ENCODE peak calls at places on chromosomes 4 and X, in six cellular contexts. I is activated CD4-positive, alpha-beta T cell treated with anti-CD3 and anti-CD28 coated beads for 48 hours; A is ELR; G is bronchial epithelial cell; V is retina; R is lung. Z is an unnamed sample.

GRCh38 chrX:23944234-23944633 is 36.4 kb downstream of the CXorf58 start:
- DNase-seq in I (no peak), A (no peak), G (no peak), V (no peak), R (no peak), Z (no peak)

GRCh38 chrX:103155201-103155600 is 59.7 kb upstream of the BEX4 start:
- DNase-seq in I (no peak), A (peak), G (peak), V (no peak), R (no peak), Z (no peak)

GRCh38 chrX:111875881-111876280 is at the start of gene TRPC5OS:
- DNase-seq in I (no peak), A (no peak), G (no peak), V (no peak), R (no peak), Z (no peak)

GRCh38 chr4:23828779-23829178 is 61.1 kb downstream of the PPARGC1A start:
- DNase-seq in I (no peak), A (no peak), G (no peak), V (no peak), R (no peak), Z (no peak)

GRCh38 chrX:64580035-64580434 is 184.8 kb upstream of the MTMR8 start:
- DNase-seq in I (no peak), A (no peak), G (no peak), V (no peak), R (no peak), Z (no peak)

GRCh38 chrX:69243276-69243675 is 78.0 kb upstream of the PJA1 start:
- DNase-seq in I (no peak), A (no peak), G (no peak), V (no peak), R (no peak), Z (no peak)

GRCh38 chrX:138034136-138034535 is 468.2 kb downstream of the ZIC3 start:
- DNase-seq in I (no peak), A (no peak), G (no peak), V (no peak), R (no peak), Z (no peak)

GRCh38 chrX:106035064-106035463 is 3.5 kb downstream of the SERPINA7 start:
- DNase-seq in I (no peak), A (no peak), G (no peak), V (no peak), R (no peak), Z (no peak)

GRCh38 chrX:884091-884490 is 253.5 kb downstream of the SHOX start:
- DNase-seq in I (no peak), A (no peak), G (no peak), V (no peak), R (no peak), Z (no peak)

GRCh38 chrX:70960728-70961127 is 29.8 kb upstream of the SLC7A3 start:
- DNase-seq in I (no peak), A (peak), G (peak), V (no peak), R (no peak), Z (no peak)

GRCh38 chr4:126740687-126741086 is 892.1 kb upstream of the INTU start:
- DNase-seq in I (no peak), A (no peak), G (no peak), V (no peak), R (no peak), Z (no peak)

GRCh38 chrX:130716822-130717405 is 186.1 kb downstream of the ENOX2 start:
- DNase-seq in I (no peak), A (no peak), G (no peak), V (peak), R (no peak), Z (no peak)

GRCh38 chr4:1351854-1352633 is 5.0 kb downstream of the UVSSA start:
- DNase-seq in I (peak), A (peak), G (peak), V (peak), R (peak), Z (peak)

GRCh38 chrX:49120104-49120503 is 3.4 kb downstream of the GPKOW start:
- DNase-seq in I (no peak), A (no peak), G (no peak), V (no peak), R (no peak), Z (no peak)

GRCh38 chr4:153403761-153404160 is 59.3 kb downstream of the MND1 start:
- DNase-seq in I (no peak), A (no peak), G (no peak), V (no peak), R (no peak), Z (no peak)

GRCh38 chr4:38069271-38069760 is 109.1 kb downstream of the PTTG2 start:
- DNase-seq in I (peak), A (peak), G (peak), V (no peak), R (peak), Z (peak)

GRCh38 chr4:78517050-78517652 is 34.4 kb upstream of the ANXA3 start:
- DNase-seq in I (no peak), A (peak), G (peak), V (peak), R (no peak), Z (no peak)

GRCh38 chrX:46754450-46755075 is 4.4 kb downstream of the SLC9A7 start:
- DNase-seq in I (no peak), A (no peak), G (no peak), V (no peak), R (no peak), Z (no peak)

GRCh38 chr4:30920043-30920442 is 199.9 kb downstream of the PCDH7 start:
- DNase-seq in I (no peak), A (no peak), G (no peak), V (peak), R (no peak), Z (no peak)

GRCh38 chrX:14022019-14022418 is 7.7 kb downstream of the GEMIN8 start:
- DNase-seq in I (no peak), A (no peak), G (no peak), V (no peak), R (no peak), Z (no peak)

GRCh38 chr4:73944061-73944875 is 37.6 kb downstream of the PF4 start:
- DNase-seq in I (no peak), A (peak), G (peak), V (peak), R (peak), Z (peak)

GRCh38 chr4:113574636-113575103 is 186.9 kb downstream of the CAMK2D start:
- DNase-seq in I (no peak), A (peak), G (peak), V (peak), R (no peak), Z (no peak)

GRCh38 chr4:10590896-10591295 is 93.7 kb downstream of the CLNK start:
- DNase-seq in I (no peak), A (peak), G (peak), V (no peak), R (no peak), Z (no peak)

GRCh38 chrX:112945796-112946195 is 105.2 kb upstream of the AMOT start:
- DNase-seq in I (no peak), A (no peak), G (no peak), V (no peak), R (no peak), Z (no peak)

GRCh38 chrX:74550295-74550802 is 64.1 kb downstream of the RLIM start:
- DNase-seq in I (peak), A (peak), G (peak), V (peak), R (peak), Z (peak)

GRCh38 chr4:125321709-125322362 is 7.1 kb downstream of the FAT4 start:
- DNase-seq in I (no peak), A (peak), G (peak), V (no peak), R (no peak), Z (no peak)

GRCh38 chr4:176334066-176334465 is 14.3 kb downstream of the SPCS3 start:
- DNase-seq in I (no peak), A (no peak), G (no peak), V (no peak), R (no peak), Z (no peak)

GRCh38 chr4:60088803-60089202 is 1111.3 kb upstream of the ADGRL3 start:
- DNase-seq in I (no peak), A (no peak), G (no peak), V (no peak), R (no peak), Z (no peak)

GRCh38 chrX:37405954-37406353 is 56.8 kb downstream of the PRRG1 start:
- DNase-seq in I (no peak), A (peak), G (no peak), V (no peak), R (no peak), Z (no peak)

GRCh38 chr4:112029642-112030235 is 115.5 kb upstream of the FAM241A start:
- DNase-seq in I (no peak), A (peak), G (peak), V (peak), R (no peak), Z (no peak)

GRCh38 chr4:1984406-1985191 is 24.2 kb downstream of the NELFA start:
- DNase-seq in I (no peak), A (no peak), G (no peak), V (no peak), R (no peak), Z (no peak)

GRCh38 chr4:732911-733630 is 27.4 kb downstream of the PCGF3 start:
- DNase-seq in I (no peak), A (no peak), G (no peak), V (no peak), R (no peak), Z (no peak)

GRCh38 chr4:25500626-25501318 is 123.7 kb downstream of the ANAPC4 start:
- DNase-seq in I (no peak), A (no peak), G (no peak), V (peak), R (no peak), Z (no peak)

GRCh38 chrX:17374619-17375360 is at the start of gene NHS:
- DNase-seq in I (peak), A (peak), G (peak), V (peak), R (peak), Z (peak)

Z was measured in endothelial cell.